ENCODE peak calls at places on chromosomes 1 and 21, in five cellular contexts. G is prostate gland, N is thyroid gland, V is transverse colon, I is upper lobe of left lung. Y is an unnamed sample. For H3K4me1, the result is how much of the 10 kb centered on the place peaks cover.

GRCh38 chr21:35563885-35564451 is 496.4 kb downstream of the SETD4 start:
- DNase-seq in G (no peak), I (no peak), N (peak), V (peak), Y (peak)

GRCh38 chr1:14320518-14320917 is 278.0 kb upstream of the KAZN start:
- DNase-seq in V (no peak), G (no peak), I (no peak), N (no peak), Y (no peak)

GRCh38 chr1:36094621-36095061 is 5.9 kb downstream of the ADPRS start:
- DNase-seq in I (no peak), V (no peak), N (peak), G (no peak), Y (no peak)

GRCh38 chr1:246110343-246111219 is 396.5 kb downstream of the SMYD3 start:
- DNase-seq in N (no peak), V (peak), G (no peak), I (no peak), Y (no peak)

GRCh38 chr1:65470766-65471165 is 50.3 kb downstream of the LEPR start:
- DNase-seq in V (no peak), G (no peak), I (no peak), N (no peak), Y (no peak)

GRCh38 chr1:156508205-156508954 is 7.8 kb upstream of the MEF2D start:
- DNase-seq in I (no peak), V (peak), N (peak), G (no peak), Y (peak)

GRCh38 chr1:218592688-218593087 is 247.6 kb downstream of the TGFB2 start:
- DNase-seq in N (no peak), I (no peak), V (no peak), G (no peak), Y (no peak)

GRCh38 chr1:207279683-207280082 is 41.8 kb upstream of the CD55 start:
- DNase-seq in N (no peak), I (no peak), V (no peak), G (no peak), Y (no peak)

GRCh38 chr1:16155537-16156410 is at the start of gene EPHA2:
- DNase-seq in G (peak), N (peak), V (peak), I (peak), Y (peak)

GRCh38 chr1:68594851-68595250 is 98.0 kb upstream of the DEPDC1 start:
- DNase-seq in G (no peak), N (no peak), V (no peak), I (no peak), Y (no peak)

GRCh38 chr1:84957956-84958355 is 39.0 kb downstream of the MCOLN2 start:
- DNase-seq in V (no peak), G (no peak), I (no peak), N (no peak), Y (no peak)

GRCh38 chr1:23908453-23909341 is 4.5 kb downstream of the CNR2 start:
- DNase-seq in G (no peak), N (no peak), V (peak), I (no peak), Y (peak)
- TF ChIP-seq POLR2A in G (no peak), N (no peak), V (no peak), I (no peak), Y (no peak)

DNA sequence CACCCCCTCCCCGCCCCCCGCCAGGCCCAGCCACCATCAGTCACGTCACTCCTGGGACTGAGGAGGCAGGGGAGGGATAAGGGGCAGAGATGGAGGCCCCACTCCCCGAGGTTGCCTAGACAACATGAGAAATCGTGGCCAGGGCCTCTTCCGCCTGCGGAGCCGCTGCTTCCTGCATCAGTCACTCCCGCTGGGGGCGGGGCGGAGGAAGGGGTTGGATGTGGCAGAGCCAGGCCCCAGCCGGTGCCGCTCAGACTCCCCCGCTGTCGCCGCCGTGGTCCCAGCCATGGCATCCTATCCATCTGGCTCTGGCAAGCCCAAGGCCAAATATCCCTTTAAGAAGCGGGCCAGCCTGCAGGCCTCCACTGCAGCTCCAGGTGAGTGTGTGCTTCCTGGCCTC is 1.3 kb downstream of the AMPD2 start:
- DNase-seq in V (peak), G (peak), N (peak), I (peak), Y (peak)
- H3K4me1 ChIP-seq in V (under half), G (under half), N (under half), I (half or more), Y (under half)

GRCh38 chr1:28369518-28370219 is at the start of gene PHACTR4:
- DNase-seq in G (peak), I (peak), N (peak), V (peak), Y (peak)
- TF ChIP-seq POLR2A in G (peak), I (peak), N (peak), V (peak), Y (no peak)

DNA sequence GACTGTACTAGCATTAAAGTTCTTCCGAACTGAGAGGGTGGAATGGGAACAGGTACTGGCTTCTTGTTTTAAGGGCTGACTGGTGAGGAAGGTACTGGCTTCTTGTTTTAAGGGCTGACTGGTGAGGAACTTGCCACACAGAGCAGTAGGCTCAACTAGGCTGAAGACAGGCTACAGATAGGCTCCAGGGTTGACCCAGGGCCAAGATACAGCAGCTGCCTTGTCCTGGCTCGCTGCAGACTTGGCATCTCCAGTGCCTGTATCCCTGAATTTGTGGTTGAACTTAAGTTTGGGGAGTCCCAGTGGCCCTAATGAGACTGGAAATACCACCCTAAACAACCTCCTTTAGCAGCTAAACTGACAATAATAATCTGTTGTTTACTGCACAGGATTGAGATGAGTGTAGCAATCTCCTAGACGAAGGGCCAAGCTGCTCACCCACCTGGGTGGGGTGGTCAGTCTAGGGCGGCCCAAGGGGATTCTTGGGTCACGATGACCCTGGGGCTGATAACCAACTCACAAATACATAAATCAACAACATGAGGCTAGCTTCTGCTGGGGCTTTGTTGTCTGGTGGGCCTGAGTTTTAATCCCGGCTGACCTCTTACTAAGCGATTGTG is 227.1 kb downstream of the DISC1 start:
- DNase-seq in V (no peak), I (no peak), G (no peak), N (no peak), Y (peak)
- H3K4me1 ChIP-seq in V (under half), I (under half), G (under half), N (under half), Y (under half)

GRCh38 chr1:203353486-203353885 is 2.6 kb upstream of the FMOD start:
- DNase-seq in G (no peak), I (no peak), V (no peak), N (no peak), Y (no peak)

GRCh38 chr1:203354246-203354645 is 3.3 kb upstream of the FMOD start:
- DNase-seq in I (no peak), V (no peak), N (no peak), G (no peak), Y (no peak)

GRCh38 chr1:203349757-203350522 is 982 bp downstream of the FMOD start:
- DNase-seq in G (no peak), V (no peak), I (no peak), N (no peak), Y (no peak)

GRCh38 chr1:203349166-203349565 is 1.8 kb downstream of the FMOD start:
- DNase-seq in N (no peak), G (no peak), I (no peak), V (no peak), Y (no peak)

GRCh38 chr1:203351037-203351625 is at the start of gene FMOD:
- DNase-seq in G (peak), N (peak), I (no peak), V (peak), Y (peak)
- TF ChIP-seq POLR2A in G (no peak), N (peak), I (no peak), V (no peak), Y (no peak)

DNA sequence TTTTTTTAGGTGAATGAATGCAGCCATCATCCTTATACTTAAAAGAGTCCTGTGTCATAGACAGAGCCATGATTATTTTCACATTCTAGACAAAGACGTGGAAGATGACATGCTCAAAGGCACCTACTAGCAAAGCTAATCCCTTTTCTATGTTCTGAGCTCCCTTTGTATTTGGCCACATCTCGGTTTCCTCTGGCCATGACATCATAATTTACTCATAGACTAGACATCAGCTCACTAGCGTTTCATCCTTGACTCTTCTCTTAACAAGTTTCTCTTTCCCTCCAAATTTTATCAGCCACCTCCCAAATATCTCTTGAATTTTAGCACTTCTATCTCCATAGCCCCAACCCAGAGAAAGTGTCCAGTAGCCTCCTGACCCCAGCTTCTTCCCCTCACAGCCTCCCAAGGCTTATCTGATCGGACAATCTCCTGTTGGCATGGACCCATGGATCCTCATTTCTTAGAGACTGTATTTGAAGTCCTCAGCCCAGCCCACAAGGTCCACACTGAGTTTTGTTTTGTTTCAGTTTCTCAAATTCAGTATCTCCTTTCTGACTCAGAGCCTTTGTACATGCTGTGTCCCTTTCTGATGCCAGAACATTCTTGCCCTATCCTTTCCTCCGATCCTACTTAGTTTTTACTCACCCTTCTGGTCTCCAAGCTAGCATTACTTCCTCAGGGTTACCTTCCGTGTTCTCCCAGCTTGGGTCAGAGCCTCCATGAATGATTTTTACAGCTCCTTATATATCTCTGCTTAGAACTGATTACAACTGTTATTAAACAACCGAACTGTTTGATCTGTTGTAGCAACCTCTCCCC is 33.0 kb upstream of the EPS8L3 start:
- DNase-seq in N (no peak), G (no peak), I (no peak), V (peak), Y (peak)
- H3K4me1 ChIP-seq in N (under half), G (under half), I (under half), V (under half), Y (under half)

GRCh38 chr21:43718872-43719747 is at the start of gene PDXK:
- DNase-seq in N (peak), G (peak), V (peak), I (peak), Y (peak)
- TF ChIP-seq POLR2A in N (peak), G (peak), V (peak), I (peak), Y (peak)

GRCh38 chr1:39270368-39270767 is 65.9 kb downstream of the MACF1 start:
- DNase-seq in G (no peak), N (no peak), V (no peak), I (no peak), Y (no peak)

GRCh38 chr1:39268906-39269305 is 64.4 kb downstream of the MACF1 start:
- DNase-seq in N (no peak), I (no peak), V (no peak), G (no peak), Y (no peak)

GRCh38 chr1:39269349-39269748 is 64.9 kb downstream of the MACF1 start:
- DNase-seq in I (no peak), V (no peak), N (no peak), G (no peak), Y (no peak)

GRCh38 chr1:39268112-39268581 is 63.7 kb downstream of the MACF1 start:
- DNase-seq in I (no peak), V (peak), G (peak), N (peak), Y (peak)

DNA sequence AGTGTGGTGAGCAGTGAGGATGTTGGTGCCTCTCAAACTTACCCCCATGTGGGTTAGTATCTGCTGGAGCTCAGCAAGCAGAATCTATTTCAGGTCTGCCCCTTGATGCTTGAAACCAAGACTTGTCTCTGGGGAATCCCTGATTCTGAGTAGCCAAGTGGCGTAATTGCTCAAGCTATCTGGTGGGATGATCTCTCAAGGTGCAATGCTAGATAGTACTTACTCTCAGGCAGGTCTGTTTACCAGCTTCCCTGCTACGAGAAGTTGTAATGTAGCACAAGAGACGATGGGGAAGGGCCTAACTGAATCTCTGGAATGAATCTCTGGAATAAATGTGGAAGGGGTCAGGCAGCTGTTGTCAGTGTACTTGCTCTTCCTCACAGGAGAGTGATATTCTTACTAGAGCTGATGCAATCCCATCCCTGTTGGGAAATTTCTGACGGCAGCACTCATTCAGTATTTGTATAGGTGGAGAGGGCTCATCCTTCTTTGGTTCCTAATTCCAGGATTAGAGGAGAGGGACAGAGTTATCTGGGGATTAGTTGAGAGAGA is 65.4 kb downstream of the MACF1 start:
- DNase-seq in N (no peak), G (no peak), V (peak), I (no peak), Y (no peak)
- H3K4me1 ChIP-seq in N (under half), G (under half), V (under half), I (half or more), Y (half or more)

GRCh38 chr1:243917177-243917862 is 67.3 kb upstream of the AKT3 start:
- DNase-seq in G (peak), I (peak), V (peak), N (peak), Y (peak)
- TF ChIP-seq POLR2A in G (no peak), I (no peak), V (peak), N (no peak), Y (no peak)

DNA sequence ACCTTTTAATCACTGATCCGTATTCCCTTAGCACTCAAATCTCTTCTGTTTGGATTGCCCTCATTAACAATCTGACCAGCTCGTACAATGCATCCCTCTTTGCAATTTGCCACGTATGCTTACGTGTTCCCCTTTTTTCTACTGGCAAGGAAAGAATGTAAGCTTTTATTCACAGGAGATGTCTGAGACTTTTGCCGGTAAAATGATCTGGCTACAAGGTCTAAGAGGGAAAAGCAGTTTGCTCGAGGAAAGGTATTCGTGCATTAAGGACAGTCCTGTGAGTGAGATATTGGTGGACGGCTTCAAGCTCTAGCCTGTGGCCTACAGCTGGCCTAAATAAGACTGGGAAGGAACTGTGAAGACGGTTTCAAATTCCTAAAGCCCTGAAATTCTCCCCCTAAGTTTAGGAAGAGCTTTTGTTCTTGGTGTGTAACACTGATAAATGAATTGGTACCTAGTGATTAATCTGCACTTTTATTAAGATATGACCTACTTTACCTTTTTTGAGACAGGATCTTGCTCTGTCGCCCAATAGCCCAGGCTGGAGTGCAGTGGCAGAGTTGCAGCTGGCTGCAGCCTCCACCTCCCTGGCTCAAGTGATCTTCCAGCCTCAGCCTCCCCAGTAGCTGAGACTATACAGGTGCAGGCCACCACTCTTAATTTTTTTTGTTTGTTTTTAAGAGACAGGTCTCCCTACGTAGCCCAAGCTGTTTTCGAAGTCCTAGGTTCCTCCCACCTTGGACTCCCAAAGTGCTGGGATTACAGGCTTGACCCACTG is 895 bp upstream of the UBR4 start:
- DNase-seq in N (no peak), V (no peak), I (no peak), G (no peak), Y (no peak)
- H3K4me1 ChIP-seq in N (under half), V (under half), I (half or more), G (under half), Y (half or more)

Y was measured in heart left ventricle.